ENCODE peak calls at places on chromosomes 3 and 15, in five cellular contexts. S, L, M, K and J are unnamed samples.

GRCh38 chr3:122469659-122470058 is 45.1 kb downstream of the KPNA1 start:
- DNase-seq in K (no peak), S (no peak), L (no peak), M (no peak), J (no peak)

GRCh38 chr3:62611541-62612240 is 238.3 kb upstream of the FEZF2 start:
- DNase-seq in S (no peak), L (peak; percentile 80), K (no peak), M (no peak), J (no peak)

GRCh38 chr15:101151286-101151685 is 100.6 kb downstream of the CHSY1 start:
- DNase-seq in M (no peak), L (no peak), K (no peak), S (no peak), J (no peak)

GRCh38 chr3:159513867-159514380 is 474.7 kb upstream of the IL12A start:
- DNase-seq in M (no peak), L (no peak), K (no peak), S (no peak), J (no peak)

GRCh38 chr15:75451202-75451673 is 252 bp downstream of the SIN3A start:
- DNase-seq in M (no peak), K (no peak), L (no peak), S (no peak), J (no peak)

GRCh38 chr15:36358094-36358961 is 221.1 kb upstream of the CDIN1 start:
- DNase-seq in K (no peak), M (peak; percentile 55), L (peak; percentile 51), S (no peak), J (no peak)

GRCh38 chr3:10703875-10704274 is 112.2 kb upstream of the SLC6A11 start:
- DNase-seq in K (no peak), M (no peak), S (no peak), L (peak; percentile 50), J (no peak)

GRCh38 chr3:52085883-52086282 is 29.5 kb upstream of the DUSP7 start:
- DNase-seq in M (no peak), S (no peak), L (no peak), K (no peak), J (no peak)

GRCh38 chr15:43922021-43922420 is 95.2 kb downstream of the WDR76 start:
- DNase-seq in S (no peak), K (no peak), L (no peak), M (no peak), J (peak; percentile 61)

GRCh38 chr3:102531686-102532085 is 96.9 kb downstream of the ZPLD1 start:
- DNase-seq in S (no peak), K (no peak), L (no peak), M (no peak), J (no peak)

GRCh38 chr3:17231537-17232261 is 346.9 kb downstream of the PLCL2 start:
- DNase-seq in L (no peak), S (no peak), M (no peak), K (no peak), J (no peak)

DNA sequence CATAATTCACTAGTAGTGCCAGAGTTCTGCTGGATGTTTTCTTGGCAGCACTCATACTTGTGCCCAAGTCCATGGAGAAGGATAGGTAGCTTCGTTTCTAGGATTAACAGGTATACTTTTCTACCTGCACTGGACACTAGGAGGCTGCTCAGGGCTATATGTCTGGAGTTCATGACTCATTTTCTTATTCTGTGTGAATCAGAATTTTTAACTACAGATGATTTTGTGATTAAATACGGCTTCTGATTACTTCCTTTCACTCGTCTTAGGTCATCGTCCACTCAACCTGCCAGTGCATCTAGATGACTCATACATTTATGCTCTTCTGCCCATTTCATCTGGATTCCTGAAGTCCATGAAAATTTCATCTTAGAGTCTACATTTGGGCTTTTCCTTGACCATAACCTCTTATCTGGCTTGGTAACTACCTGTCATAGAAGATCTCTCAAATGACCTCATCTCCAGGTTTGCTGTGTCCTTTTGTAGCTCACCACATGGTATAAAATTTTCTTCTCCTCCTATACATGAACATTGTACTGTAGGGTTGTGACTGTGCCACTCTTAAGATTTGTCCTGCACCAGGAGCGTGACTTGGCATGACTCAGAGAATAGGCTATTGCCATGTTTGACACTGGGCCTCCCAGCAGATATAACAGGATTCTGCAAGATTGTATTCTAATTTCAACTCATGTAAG is 66.7 kb upstream of the GCSAM start:
- DNase-seq in L (peak; percentile 45), K (no peak), S (no peak), M (no peak), J (no peak)
- TF ChIP-seq CTCF in L (peak; percentile 17), K (no peak), S (no peak), M (no peak), J (no peak)

GRCh38 chr3:73772076-73772475 is 147.3 kb upstream of the PDZRN3 start:
- DNase-seq in K (no peak), M (no peak), S (no peak), L (peak; percentile 17), J (no peak)

GRCh38 chr3:73765878-73766564 is 141.3 kb upstream of the PDZRN3 start:
- DNase-seq in L (peak; percentile 51), S (no peak), M (peak; percentile 23), K (no peak), J (peak; percentile 30)

GRCh38 chr3:73772599-73772998 is 147.9 kb upstream of the PDZRN3 start:
- DNase-seq in K (no peak), L (no peak), S (no peak), M (no peak), J (no peak)

GRCh38 chr3:73766599-73767378 is 142.0 kb upstream of the PDZRN3 start:
- DNase-seq in M (peak; percentile 85), L (peak; percentile 80), S (no peak), K (no peak), J (peak; percentile 93)

GRCh38 chr3:73768594-73769308 is 144.0 kb upstream of the PDZRN3 start:
- DNase-seq in M (no peak), L (no peak), S (no peak), K (no peak), J (no peak)
- TF ChIP-seq CTCF in M (peak; percentile 23), L (no peak), S (no peak), K (no peak), J (peak; percentile 14)

GRCh38 chr3:139355502-139355901 is 11.7 kb downstream of the MRPS22 start:
- DNase-seq in S (no peak), M (peak; percentile 39), K (no peak), L (peak; percentile 44), J (peak; percentile 3)

GRCh38 chr3:139354661-139355060 is 10.8 kb downstream of the MRPS22 start:
- DNase-seq in M (no peak), K (no peak), L (no peak), S (no peak), J (no peak)

GRCh38 chr3:139357899-139358298 is 14.1 kb downstream of the MRPS22 start:
- DNase-seq in L (no peak), S (peak; percentile 44), K (no peak), M (no peak), J (no peak)

GRCh38 chr3:139355937-139356336 is 12.1 kb downstream of the MRPS22 start:
- DNase-seq in M (no peak), K (no peak), L (no peak), S (no peak), J (no peak)

DNA sequence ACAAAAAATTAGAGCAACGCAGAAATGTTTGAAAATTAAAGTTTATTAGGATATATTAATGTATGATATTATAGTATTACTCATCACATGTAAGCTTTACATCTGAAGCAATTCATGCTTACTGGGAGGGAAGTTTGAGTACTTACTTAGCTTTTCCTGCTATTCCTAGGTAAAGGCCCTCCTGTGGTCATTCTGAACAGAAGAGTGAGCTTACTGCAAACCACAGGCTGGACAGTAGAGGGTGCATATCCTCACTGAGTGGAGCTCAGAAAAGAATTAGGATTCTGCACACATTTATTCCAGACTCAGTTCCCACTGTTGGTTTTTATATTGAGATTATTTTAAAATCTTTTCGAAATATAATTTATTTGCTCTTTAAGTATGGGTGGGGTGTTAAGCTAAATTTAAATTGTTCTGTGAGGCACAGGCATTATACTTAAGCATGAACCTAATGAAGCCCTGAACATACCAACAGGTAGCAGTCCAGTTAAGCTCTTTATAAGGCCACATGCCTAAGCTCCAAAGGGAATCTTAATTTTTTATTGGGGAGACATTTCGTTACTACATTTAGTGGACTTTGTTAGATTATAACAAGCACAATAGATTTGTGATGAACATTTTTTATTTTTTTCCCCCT is 10.2 kb downstream of the MRPS22 start:
- DNase-seq in L (peak; percentile 75), K (no peak), M (no peak), S (no peak), J (peak; percentile 4)
- TF ChIP-seq CTCF in L (peak; percentile 84), K (no peak), M (peak; percentile 82), S (no peak), J (peak; percentile 83)

GRCh38 chr3:140145501-140145900 is 210.5 kb downstream of the CLSTN2 start:
- DNase-seq in K (no peak), M (no peak), S (no peak), L (no peak), J (no peak)
- TF ChIP-seq CTCF in K (no peak), M (no peak), S (no peak), L (no peak), J (no peak)

GRCh38 chr15:72124218-72124617 is 6.0 kb downstream of the SENP8 start:
- DNase-seq in M (no peak), S (no peak), L (no peak), K (no peak), J (no peak)
- TF ChIP-seq CTCF in M (no peak), S (no peak), L (no peak), K (no peak), J (no peak)